ENCODE peak calls at places on chromosome 16, in five cellular contexts. B is H9, N is mesendoderm, V is neuronal stem cell, O is mesenchymal stem cell. J is an unnamed sample.
A peak's percentile ranks its signal among the peaks of the same experiment; 100 is the strongest.

GRCh38 chr16:74261068-74261467 is 35.5 kb upstream of the PSMD7 start:
- DNase-seq in N (no peak), V (no peak), B (no peak), O (no peak), J (no peak)

GRCh38 chr16:20901441-20902112 is 1.0 kb downstream of the LYRM1 start:
- DNase-seq in V (peak; percentile 21), N (peak; percentile 80), B (peak; percentile 57), O (peak; percentile 76), J (peak; percentile 54)

GRCh38 chr16:89574681-89575246 is 794 bp upstream of the CPNE7 start:
- DNase-seq in B (peak; percentile 85), V (no peak), O (peak; percentile 80), N (peak; percentile 90), J (peak; percentile 61)

GRCh38 chr16:24645739-24646645 is 83.5 kb upstream of the TNRC6A start:
- DNase-seq in N (no peak), V (no peak), O (peak; percentile 99), B (no peak), J (peak; percentile 100)

GRCh38 chr16:632486-633335 is 1.9 kb downstream of the WFIKKN1 start:
- DNase-seq in B (no peak), V (no peak), N (no peak), O (no peak), J (no peak)

GRCh38 chr16:77431131-77431670 is 3.6 kb downstream of the ADAMTS18 start:
- DNase-seq in B (no peak), N (no peak), O (no peak), V (no peak), J (no peak)

GRCh38 chr16:85221081-85221809 is 109.0 kb upstream of the CIBAR2 start:
- DNase-seq in O (no peak), V (no peak), B (no peak), N (no peak), J (no peak)

GRCh38 chr16:71409038-71409775 is 32.6 kb downstream of the TLE7 start:
- DNase-seq in B (no peak), N (peak; percentile 89), V (no peak), O (no peak), J (no peak)

GRCh38 chr16:84692451-84692850 is 7.3 kb upstream of the USP10 start:
- DNase-seq in V (no peak), N (no peak), O (peak; percentile 79), B (no peak), J (no peak)

GRCh38 chr16:88988980-88989791 is 12.2 kb upstream of the CBFA2T3 start:
- DNase-seq in N (no peak), B (no peak), V (no peak), O (no peak), J (no peak)

GRCh38 chr16:58128721-58129096 is 472 bp downstream of the CFAP20 start:
- DNase-seq in N (no peak), B (peak; percentile 54), O (peak; percentile 45), V (no peak), J (no peak)

GRCh38 chr16:80346160-80346632 is 194.6 kb upstream of the DYNLRB2 start:
- DNase-seq in N (no peak), O (no peak), B (no peak), V (peak; percentile 38), J (no peak)

GRCh38 chr16:87327798-87328495 is 10.8 kb upstream of the C16orf95 start:
- DNase-seq in O (no peak), N (no peak), V (no peak), B (no peak), J (no peak)

GRCh38 chr16:49921791-49922456 is 66.0 kb upstream of the ZNF423 start:
- DNase-seq in N (peak; percentile 89), O (peak; percentile 41), B (peak; percentile 89), V (peak; percentile 67), J (peak; percentile 17)

GRCh38 chr16:70754874-70755600 is 45.9 kb downstream of the VAC14 start:
- DNase-seq in V (no peak), B (no peak), O (no peak), N (no peak), J (no peak)

GRCh38 chr16:88338111-88338510 is 44.6 kb upstream of the ZNF469 start:
- DNase-seq in O (no peak), V (no peak), B (no peak), N (peak; percentile 59), J (no peak)

GRCh38 chr16:18937390-18937789 is 11.2 kb upstream of the SMG1 start:
- DNase-seq in N (no peak), B (no peak), O (no peak), V (no peak), J (no peak)

GRCh38 chr16:88924834-88925539 is 52.0 kb downstream of the CBFA2T3 start:
- DNase-seq in O (peak; percentile 83), N (peak; percentile 89), V (no peak), B (peak; percentile 79), J (peak; percentile 73)

GRCh38 chr16:17213974-17214373 is 256.8 kb downstream of the XYLT1 start:
- DNase-seq in O (no peak), V (no peak), N (no peak), B (no peak), J (no peak)

GRCh38 chr16:66520406-66521194 is 29.3 kb downstream of the TK2 start:
- DNase-seq in B (no peak), N (no peak), O (no peak), V (no peak), J (no peak)

GRCh38 chr16:86887416-86887815 is 309.1 kb downstream of the FOXL1 start:
- DNase-seq in N (no peak), O (no peak), B (no peak), V (no peak), J (no peak)

GRCh38 chr16:14337303-14338191 is 266.4 kb downstream of the MRTFB start:
- DNase-seq in N (no peak), O (no peak), V (no peak), B (no peak), J (peak; percentile 53)

GRCh38 chr16:31200821-31201510 is 1.6 kb downstream of the PYCARD start:
- DNase-seq in O (peak; percentile 41), B (no peak), V (no peak), N (peak; percentile 70), J (no peak)

GRCh38 chr16:1941924-1942809 is 832 bp downstream of the MSRB1 start:
- DNase-seq in B (peak; percentile 29), V (no peak), O (no peak), N (no peak), J (no peak)

GRCh38 chr16:9081843-9082242 is 9.6 kb upstream of the HAPSTR1 start:
- DNase-seq in B (no peak), V (no peak), N (no peak), O (no peak), J (no peak)

DNA sequence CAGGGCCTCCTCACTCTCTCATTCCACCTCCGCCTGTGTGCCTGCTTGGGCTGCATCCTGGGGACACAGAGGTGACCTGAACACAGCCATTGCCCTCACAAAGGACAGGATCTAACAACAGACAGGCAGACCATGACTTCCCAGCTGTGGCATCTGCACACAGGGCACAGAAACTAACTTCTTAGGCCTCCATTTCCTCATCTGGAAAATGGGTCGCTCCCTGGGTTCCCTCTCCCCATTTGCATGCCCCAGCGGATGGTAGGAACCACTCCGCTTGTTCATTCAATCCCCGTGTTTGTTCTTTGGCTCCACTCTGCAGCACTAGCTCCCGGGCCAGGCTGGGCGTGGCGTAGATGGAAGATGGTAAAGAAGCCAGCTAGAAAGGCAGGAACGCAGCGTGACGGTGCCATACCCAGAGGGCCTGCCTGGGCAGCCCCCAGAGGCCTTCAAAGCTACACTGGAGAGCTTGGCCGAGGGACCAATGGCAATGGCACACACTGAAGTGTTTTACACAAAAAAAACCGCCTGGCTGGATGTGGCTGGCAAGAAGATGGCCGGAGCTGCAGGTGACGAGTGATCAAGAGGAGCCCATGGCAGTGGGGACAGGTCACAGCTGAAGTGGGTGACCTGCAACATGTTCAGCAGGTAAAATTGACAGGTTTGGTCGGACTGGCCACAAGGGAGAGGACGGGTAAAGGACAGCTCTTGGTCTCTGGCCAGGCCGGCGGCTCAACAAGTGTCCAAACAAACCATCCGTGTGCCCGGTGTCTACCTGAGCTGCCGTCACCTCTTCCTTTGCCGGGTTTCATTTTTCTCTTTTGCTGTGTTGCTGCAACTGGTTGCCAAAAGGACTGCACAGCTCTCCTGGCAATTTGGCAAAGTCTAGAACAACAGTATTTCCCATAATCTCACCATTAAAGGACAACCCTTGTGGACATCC is 66.9 kb downstream of the SOCS1 start:
- DNase-seq in B (no peak), V (no peak), O (no peak), N (no peak), J (no peak)
- H2BK5ac ChIP-seq in B (no peak overlapping the region), V (no peak overlapping the region), O (no peak overlapping the region), N (no peak overlapping the region), J (no peak overlapping the region)

GRCh38 chr16:56277040-56277439 is 85.8 kb downstream of the GNAO1 start:
- DNase-seq in N (peak; percentile 76), V (no peak), O (no peak), B (peak; percentile 73), J (no peak)
- H2BK5ac ChIP-seq in N (no peak overlapping the region), V (no peak overlapping the region), O (no peak overlapping the region), B (no peak overlapping the region), J (no peak overlapping the region)

DNA sequence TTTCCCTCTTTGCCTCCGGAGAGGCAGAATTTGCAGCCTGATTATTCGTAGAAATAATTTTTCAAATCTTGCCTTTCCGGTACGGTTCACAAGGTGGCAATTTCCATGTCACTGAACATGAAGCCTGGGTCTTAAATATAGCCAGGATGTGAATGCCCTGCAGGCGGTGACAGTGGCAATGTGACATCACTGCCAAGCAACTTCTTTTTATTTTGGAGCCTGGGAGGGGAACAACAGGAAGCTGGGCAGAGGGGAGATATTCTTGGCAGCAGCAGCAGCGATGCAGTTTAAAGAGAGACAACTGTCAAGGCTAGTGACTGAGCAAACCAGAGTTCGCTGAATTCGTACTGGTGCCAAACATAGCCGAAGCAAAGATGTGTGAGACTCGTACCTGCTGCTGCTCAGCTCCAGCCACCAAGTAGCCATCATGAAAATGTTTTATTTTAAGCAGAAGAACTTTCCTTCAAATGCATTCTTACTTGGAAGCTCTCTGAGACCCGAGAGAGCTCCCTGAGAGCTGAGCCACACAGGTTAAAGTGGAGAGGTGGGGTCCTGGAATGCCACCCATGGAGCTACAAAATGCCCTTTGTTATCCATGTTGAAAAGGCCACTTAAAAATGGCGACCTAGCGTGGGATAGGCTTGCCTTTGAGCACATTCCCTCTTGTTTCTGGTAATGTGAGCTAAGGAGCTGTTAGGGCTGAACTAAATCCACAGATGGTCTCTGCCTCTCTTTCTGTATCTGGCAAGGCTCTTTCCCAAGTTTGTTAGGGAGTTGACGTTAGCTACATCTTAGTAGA is 171.3 kb downstream of the SNX29 start:
- DNase-seq in N (peak; percentile 60), B (peak; percentile 67), O (no peak), V (peak; percentile 67), J (no peak)
- H2BK5ac ChIP-seq in N (no peak overlapping the region), B (no peak overlapping the region), O (no peak overlapping the region), V (no peak overlapping the region), J (no peak overlapping the region)

GRCh38 chr16:68707341-68708152 is 29.5 kb upstream of the CDH1 start:
- DNase-seq in B (peak; percentile 91), O (peak; percentile 61), V (peak; percentile 31), N (peak; percentile 92), J (no peak)
- H2BK5ac ChIP-seq in B (no peak overlapping the region), O (peak overlapping the region; percentile 58), V (peak overlapping the region; percentile 19), N (no peak overlapping the region), J (no peak overlapping the region)

GRCh38 chr16:75301804-75302203 is 50.4 kb upstream of the BCAR1 start:
- DNase-seq in B (no peak), O (peak; percentile 37), N (no peak), V (no peak), J (peak; percentile 67)

GRCh38 chr16:75307506-75307905 is 56.1 kb upstream of the BCAR1 start:
- DNase-seq in O (no peak), V (no peak), B (no peak), N (no peak), J (no peak)

GRCh38 chr16:75305364-75306101 is 54.1 kb upstream of the BCAR1 start:
- DNase-seq in N (peak; percentile 73), B (no peak), O (peak; percentile 100), V (no peak), J (peak; percentile 100)

GRCh38 chr16:75306102-75306762 is 54.8 kb upstream of the BCAR1 start:
- DNase-seq in O (no peak), V (no peak), B (no peak), N (no peak), J (peak; percentile 47)

GRCh38 chr16:75304521-75305363 is 53.3 kb upstream of the BCAR1 start:
- DNase-seq in N (peak; percentile 42), O (peak; percentile 96), V (no peak), B (no peak), J (peak; percentile 89)
- H2BK5ac ChIP-seq in N (no peak overlapping the region), O (peak overlapping the region; percentile 71), V (no peak overlapping the region), B (no peak overlapping the region), J (peak overlapping the region; percentile 98)

J was measured in IMR-90.